ENCODE peak calls at places on chromosomes 16 and 17, in seven cellular contexts. One of them, this sample, is unnamed.
A peak's percentile ranks its signal among the peaks of the same experiment; 100 is the strongest.

GRCh38 chr17:80751070-80751459 is 206.4 kb downstream of the RPTOR start:
- DNase-seq in osteoblast: no peak
- DNase-seq in GM23248: peak; percentile 84
- DNase-seq in left ventricle myocardium inferior: no peak
- DNase-seq in mesendoderm: no peak
- DNase-seq in SJCRH30: no peak
- DNase-seq in body of pancreas: no peak
- DNase-seq in this sample: peak; percentile 62

GRCh38 chr17:57649731-57650484 is 95.2 kb downstream of the CCDC182 start:
- DNase-seq in osteoblast: peak; percentile 81
- DNase-seq in GM23248: peak; percentile 22
- DNase-seq in left ventricle myocardium inferior: no peak
- DNase-seq in mesendoderm: peak; percentile 94
- DNase-seq in SJCRH30: no peak
- DNase-seq in body of pancreas: no peak
- DNase-seq in this sample: no peak

GRCh38 chr16:73560497-73560896 is 512.6 kb upstream of the ZFHX3 start:
- DNase-seq in osteoblast: no peak
- DNase-seq in GM23248: no peak
- DNase-seq in left ventricle myocardium inferior: no peak
- DNase-seq in mesendoderm: peak; percentile 65
- DNase-seq in SJCRH30: no peak
- DNase-seq in body of pancreas: no peak
- DNase-seq in this sample: no peak

GRCh38 chr17:35210741-35211140 is 16.5 kb upstream of the SLC35G3 start:
- DNase-seq in osteoblast: no peak
- DNase-seq in GM23248: no peak
- DNase-seq in left ventricle myocardium inferior: no peak
- DNase-seq in mesendoderm: no peak
- DNase-seq in SJCRH30: no peak
- DNase-seq in body of pancreas: no peak
- DNase-seq in this sample: no peak

GRCh38 chr16:87642491-87642890 is 40.2 kb downstream of the JPH3 start:
- DNase-seq in osteoblast: no peak
- DNase-seq in GM23248: no peak
- DNase-seq in left ventricle myocardium inferior: no peak
- DNase-seq in mesendoderm: no peak
- DNase-seq in SJCRH30: no peak
- DNase-seq in body of pancreas: no peak
- DNase-seq in this sample: no peak

GRCh38 chr17:58335779-58336455 is 7.3 kb upstream of the TSPOAP1 start:
- DNase-seq in osteoblast: peak; percentile 83
- DNase-seq in GM23248: no peak
- DNase-seq in left ventricle myocardium inferior: no peak
- DNase-seq in mesendoderm: peak; percentile 51
- DNase-seq in SJCRH30: no peak
- DNase-seq in body of pancreas: peak; percentile 32
- DNase-seq in this sample: no peak

GRCh38 chr16:87945351-87946042 is 5.7 kb upstream of the BANP start:
- DNase-seq in osteoblast: peak; percentile 88
- DNase-seq in GM23248: peak; percentile 58
- DNase-seq in left ventricle myocardium inferior: peak; percentile 73
- DNase-seq in mesendoderm: peak; percentile 91
- DNase-seq in SJCRH30: peak; percentile 77
- DNase-seq in body of pancreas: peak; percentile 91
- DNase-seq in this sample: peak; percentile 74

GRCh38 chr16:14562691-14563491 is 67.2 kb downstream of the PARN start:
- DNase-seq in osteoblast: no peak
- DNase-seq in GM23248: peak; percentile 87
- DNase-seq in left ventricle myocardium inferior: no peak
- DNase-seq in mesendoderm: peak; percentile 11
- DNase-seq in SJCRH30: peak; percentile 3
- DNase-seq in body of pancreas: peak; percentile 54
- DNase-seq in this sample: peak; percentile 33

GRCh38 chr16:31471875-31472558 is at the start of gene TGFB1I1:
- DNase-seq in osteoblast: peak; percentile 98
- DNase-seq in GM23248: peak; percentile 85
- DNase-seq in left ventricle myocardium inferior: peak; percentile 80
- DNase-seq in mesendoderm: peak; percentile 63
- DNase-seq in SJCRH30: peak; percentile 82
- DNase-seq in body of pancreas: no peak
- DNase-seq in this sample: peak; percentile 73

GRCh38 chr16:25690563-25691143 is 1.1 kb upstream of the HS3ST4 start:
- DNase-seq in osteoblast: no peak
- DNase-seq in GM23248: no peak
- DNase-seq in left ventricle myocardium inferior: no peak
- DNase-seq in mesendoderm: peak; percentile 32
- DNase-seq in SJCRH30: no peak
- DNase-seq in body of pancreas: no peak
- DNase-seq in this sample: no peak

GRCh38 chr17:41965694-41966375 is 760 bp upstream of the CNP start:
- DNase-seq in osteoblast: peak; percentile 87
- DNase-seq in GM23248: peak; percentile 79
- DNase-seq in left ventricle myocardium inferior: peak; percentile 45
- DNase-seq in mesendoderm: peak; percentile 95
- DNase-seq in SJCRH30: peak; percentile 47
- DNase-seq in body of pancreas: peak; percentile 95
- DNase-seq in this sample: peak; percentile 50

GRCh38 chr17:21463779-21464407 is 87.7 kb downstream of the KCNJ12 start:
- DNase-seq in osteoblast: peak; percentile 73
- DNase-seq in GM23248: no peak
- DNase-seq in left ventricle myocardium inferior: no peak
- DNase-seq in mesendoderm: peak; percentile 63
- DNase-seq in SJCRH30: no peak
- DNase-seq in body of pancreas: no peak
- DNase-seq in this sample: no peak

GRCh38 chr17:67280279-67280678 is 35.3 kb upstream of the HELZ start:
- DNase-seq in osteoblast: no peak
- DNase-seq in GM23248: no peak
- DNase-seq in left ventricle myocardium inferior: no peak
- DNase-seq in mesendoderm: no peak
- DNase-seq in SJCRH30: peak; percentile 87
- DNase-seq in body of pancreas: peak; percentile 4
- DNase-seq in this sample: peak; percentile 76

GRCh38 chr17:31554930-31555329 is 163.5 kb downstream of the RAB11FIP4 start:
- DNase-seq in osteoblast: no peak
- DNase-seq in GM23248: peak; percentile 55
- DNase-seq in left ventricle myocardium inferior: no peak
- DNase-seq in mesendoderm: no peak
- DNase-seq in SJCRH30: no peak
- DNase-seq in body of pancreas: no peak
- DNase-seq in this sample: no peak

GRCh38 chr17:58487589-58488427 is at the start of gene HSF5:
- DNase-seq in osteoblast: no peak
- DNase-seq in GM23248: no peak
- DNase-seq in left ventricle myocardium inferior: peak; percentile 27
- DNase-seq in mesendoderm: no peak
- DNase-seq in SJCRH30: no peak
- DNase-seq in body of pancreas: peak; percentile 31
- DNase-seq in this sample: peak; percentile 58

GRCh38 chr16:68084504-68085258 is 489 bp upstream of the NFATC3 start:
- DNase-seq in osteoblast: peak; percentile 98
- DNase-seq in GM23248: peak; percentile 81
- DNase-seq in left ventricle myocardium inferior: peak; percentile 92
- DNase-seq in mesendoderm: peak; percentile 98
- DNase-seq in SJCRH30: peak; percentile 90
- DNase-seq in body of pancreas: peak; percentile 86
- DNase-seq in this sample: peak; percentile 91

GRCh38 chr16:87607223-87607622 is 4.9 kb downstream of the JPH3 start:
- DNase-seq in osteoblast: peak; percentile 56
- DNase-seq in GM23248: no peak
- DNase-seq in left ventricle myocardium inferior: no peak
- DNase-seq in mesendoderm: no peak
- DNase-seq in SJCRH30: no peak
- DNase-seq in body of pancreas: no peak
- DNase-seq in this sample: no peak

GRCh38 chr17:43524945-43525575 is 21.1 kb downstream of the ETV4 start:
- DNase-seq in osteoblast: no peak
- DNase-seq in GM23248: peak; percentile 29
- DNase-seq in left ventricle myocardium inferior: no peak
- DNase-seq in mesendoderm: no peak
- DNase-seq in SJCRH30: no peak
- DNase-seq in body of pancreas: no peak
- DNase-seq in this sample: no peak
- H3K4me1 ChIP-seq in osteoblast: peaks cover 3% of the 10 kb centered on the region
- H3K4me1 ChIP-seq in GM23248: peaks cover 3% of the 10 kb centered on the region
- H3K4me1 ChIP-seq in left ventricle myocardium inferior: peaks cover 46% of the 10 kb centered on the region
- H3K4me1 ChIP-seq in mesendoderm: peaks cover 22% of the 10 kb centered on the region
- H3K4me1 ChIP-seq in SJCRH30: peaks cover 11% of the 10 kb centered on the region
- H3K4me1 ChIP-seq in body of pancreas: peaks cover 18% of the 10 kb centered on the region
- H3K4me1 ChIP-seq in this sample: peaks cover 8% of the 10 kb centered on the region

GRCh38 chr16:48441863-48442279 is 56.7 kb upstream of the SIAH1 start:
- DNase-seq in osteoblast: no peak
- DNase-seq in GM23248: no peak
- DNase-seq in left ventricle myocardium inferior: no peak
- DNase-seq in mesendoderm: no peak
- DNase-seq in SJCRH30: no peak
- DNase-seq in body of pancreas: no peak
- DNase-seq in this sample: no peak
- H3K4me1 ChIP-seq in osteoblast: peaks cover 8% of the 10 kb centered on the region
- H3K4me1 ChIP-seq in GM23248: peaks cover 9% of the 10 kb centered on the region
- H3K4me1 ChIP-seq in left ventricle myocardium inferior: peaks cover 17% of the 10 kb centered on the region
- H3K4me1 ChIP-seq in mesendoderm: no peaks in the 10 kb centered on the region
- H3K4me1 ChIP-seq in SJCRH30: peaks cover 12% of the 10 kb centered on the region
- H3K4me1 ChIP-seq in body of pancreas: no peaks in the 10 kb centered on the region
- H3K4me1 ChIP-seq in this sample: peaks cover 8% of the 10 kb centered on the region

GRCh38 chr17:43584666-43585102 is 38.5 kb upstream of the ETV4 start:
- DNase-seq in osteoblast: peak; percentile 57
- DNase-seq in GM23248: peak; percentile 55
- DNase-seq in left ventricle myocardium inferior: no peak
- DNase-seq in mesendoderm: no peak
- DNase-seq in SJCRH30: no peak
- DNase-seq in body of pancreas: no peak
- DNase-seq in this sample: no peak
- H3K4me1 ChIP-seq in osteoblast: peaks cover 21% of the 10 kb centered on the region
- H3K4me1 ChIP-seq in GM23248: peaks cover 27% of the 10 kb centered on the region
- H3K4me1 ChIP-seq in left ventricle myocardium inferior: peaks cover 40% of the 10 kb centered on the region
- H3K4me1 ChIP-seq in mesendoderm: no peaks in the 10 kb centered on the region
- H3K4me1 ChIP-seq in SJCRH30: peaks cover 23% of the 10 kb centered on the region
- H3K4me1 ChIP-seq in body of pancreas: no peaks in the 10 kb centered on the region
- H3K4me1 ChIP-seq in this sample: no peaks in the 10 kb centered on the region

GRCh38 chr17:55426851-55427586 is 5.4 kb upstream of the MMD start:
- DNase-seq in osteoblast: peak; percentile 75
- DNase-seq in GM23248: peak; percentile 85
- DNase-seq in left ventricle myocardium inferior: no peak
- DNase-seq in mesendoderm: no peak
- DNase-seq in SJCRH30: no peak
- DNase-seq in body of pancreas: no peak
- DNase-seq in this sample: no peak
- H3K4me1 ChIP-seq in osteoblast: peaks cover 10% of the 10 kb centered on the region
- H3K4me1 ChIP-seq in GM23248: peaks cover 13% of the 10 kb centered on the region
- H3K4me1 ChIP-seq in left ventricle myocardium inferior: peaks cover 29% of the 10 kb centered on the region
- H3K4me1 ChIP-seq in mesendoderm: no peaks in the 10 kb centered on the region
- H3K4me1 ChIP-seq in SJCRH30: no peaks in the 10 kb centered on the region
- H3K4me1 ChIP-seq in body of pancreas: peaks cover 16% of the 10 kb centered on the region
- H3K4me1 ChIP-seq in this sample: no peaks in the 10 kb centered on the region

This sample was measured in psoas muscle.